ENCODE peak calls at places on chromosomes 7 and 10, in six cellular contexts. K, F, G, H, V and R are unnamed samples. For H3K27me3, the result is how much of the 10 kb centered on the place peaks cover.

GRCh38 chr7:133919810-133920209 is 207.3 kb upstream of the LRGUK start:
- DNase-seq in K (peak), F (no peak), G (no peak), H (no peak), V (no peak), R (no peak)

GRCh38 chr7:157016024-157016351 is 5.5 kb upstream of the MNX1 start:
- DNase-seq in K (no peak), F (no peak), G (no peak), H (peak), V (no peak), R (no peak)

GRCh38 chr10:127802532-127803055 is 65.6 kb downstream of the FOXI2 start:
- DNase-seq in K (no peak), F (peak), G (no peak), H (no peak), V (no peak), R (no peak)

GRCh38 chr7:149714081-149714909 is 59.1 kb downstream of the ZNF467 start:
- DNase-seq in K (peak), F (peak), G (peak), H (peak), V (peak), R (peak)

GRCh38 chr7:69457912-69458491 is 140.3 kb upstream of the AUTS2 start:
- DNase-seq in K (no peak), F (no peak), G (peak), H (peak), V (no peak), R (no peak)

GRCh38 chr10:58775960-58776574 is 263.4 kb downstream of the BICC1 start:
- DNase-seq in K (peak), F (peak), G (no peak), H (no peak), V (no peak), R (peak)

GRCh38 chr7:117458977-117459583 is 20.7 kb upstream of the CFTR start:
- DNase-seq in K (peak), F (no peak), G (peak), H (no peak), V (no peak), R (no peak)

GRCh38 chr10:91271886-91272285 is 51.4 kb downstream of the PCGF5 start:
- DNase-seq in K (peak), F (no peak), G (no peak), H (no peak), V (no peak), R (no peak)

GRCh38 chr10:5587151-5588079 is 62.7 kb downstream of the CALML3 start:
- DNase-seq in K (no peak), F (no peak), G (peak), H (no peak), V (no peak), R (no peak)

GRCh38 chr7:94584113-94584512 is 71.8 kb downstream of the SGCE start:
- DNase-seq in K (peak), F (no peak), G (no peak), H (no peak), V (peak), R (no peak)

GRCh38 chr7:155587486-155587885 is 41.1 kb upstream of the CNPY1 start:
- DNase-seq in K (no peak), F (no peak), G (no peak), H (peak), V (no peak), R (no peak)

DNA sequence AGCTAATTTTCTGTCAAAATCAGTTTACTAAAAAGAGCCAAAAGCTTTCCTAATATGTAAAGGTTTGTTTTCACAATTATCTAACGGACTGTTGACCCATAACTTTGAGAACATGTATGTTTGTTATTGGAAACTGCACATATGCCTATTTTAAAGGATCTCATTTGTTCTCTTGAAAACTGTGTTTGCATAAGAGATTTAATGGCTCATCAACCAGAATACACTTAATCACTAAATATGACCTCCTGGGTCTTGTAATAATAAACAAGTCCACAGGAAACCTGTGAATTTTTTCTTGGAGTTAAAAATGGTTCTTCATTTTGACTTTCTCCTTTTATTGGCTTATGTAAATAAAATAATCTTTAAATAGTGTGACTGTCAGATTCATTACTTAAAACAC is 48.3 kb upstream of the STEAP1B start:
- DNase-seq in K (no peak), F (no peak), G (no peak), H (no peak), V (no peak), R (no peak)
- H3K27me3 ChIP-seq in K (under half), F (under half), G (under half), H (half or more), V (under half), R (under half)

GRCh38 chr7:26284477-26284876 is 7.2 kb upstream of the SNX10 start:
- DNase-seq in K (no peak), F (no peak), G (no peak), H (no peak), V (no peak), R (no peak)

GRCh38 chr7:26286157-26286556 is 5.5 kb upstream of the SNX10 start:
- DNase-seq in K (no peak), F (no peak), G (no peak), H (no peak), V (no peak), R (no peak)

GRCh38 chr7:26280723-26281122 is 10.9 kb upstream of the SNX10 start:
- DNase-seq in K (no peak), F (no peak), G (no peak), H (no peak), V (no peak), R (no peak)

GRCh38 chr7:26280097-26280496 is 11.6 kb upstream of the SNX10 start:
- DNase-seq in K (no peak), F (no peak), G (no peak), H (no peak), V (no peak), R (no peak)

DNA sequence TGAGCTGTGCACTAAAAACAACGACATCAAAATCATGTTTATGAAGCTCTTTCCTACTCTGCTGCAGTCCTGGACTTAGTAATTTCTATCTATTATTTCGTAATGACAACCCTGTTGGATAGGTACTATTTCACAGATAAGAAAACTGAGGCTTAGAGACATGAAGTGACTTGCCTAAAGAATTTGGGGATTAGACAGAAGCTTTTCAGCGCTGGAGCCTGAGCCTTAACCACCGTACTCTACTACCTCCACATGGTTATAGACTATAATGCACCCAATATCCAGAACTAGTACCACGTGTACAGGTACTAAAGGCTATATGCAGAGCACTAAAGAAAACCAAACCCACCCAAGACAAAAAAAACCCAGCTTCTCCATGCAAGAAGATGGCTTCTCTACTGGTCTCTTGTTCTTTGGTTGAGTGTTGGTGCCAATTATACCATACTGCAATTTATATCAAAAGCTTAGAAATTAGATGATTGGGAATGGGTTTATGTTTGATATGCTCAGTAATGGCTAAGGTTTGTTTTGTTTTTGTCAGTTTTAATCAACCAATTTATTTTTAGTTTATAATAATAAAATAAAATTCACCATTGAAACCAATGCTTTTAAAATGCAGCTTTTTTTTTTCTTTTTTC is 6.5 kb upstream of the SNX10 start:
- DNase-seq in K (no peak), F (peak), G (no peak), H (no peak), V (no peak), R (no peak)
- TF ChIP-seq CTCF in K (no peak), F (peak), G (no peak), H (no peak), V (no peak), R (peak)

GRCh38 chr10:12774219-12774894 is 227.2 kb downstream of the CCDC3 start:
- DNase-seq in K (no peak), F (no peak), G (no peak), H (no peak), V (no peak), R (no peak)
- H3K4me3 ChIP-seq in K (no peak), F (no peak), G (no peak), H (no peak), V (no peak), R (no peak)

DNA sequence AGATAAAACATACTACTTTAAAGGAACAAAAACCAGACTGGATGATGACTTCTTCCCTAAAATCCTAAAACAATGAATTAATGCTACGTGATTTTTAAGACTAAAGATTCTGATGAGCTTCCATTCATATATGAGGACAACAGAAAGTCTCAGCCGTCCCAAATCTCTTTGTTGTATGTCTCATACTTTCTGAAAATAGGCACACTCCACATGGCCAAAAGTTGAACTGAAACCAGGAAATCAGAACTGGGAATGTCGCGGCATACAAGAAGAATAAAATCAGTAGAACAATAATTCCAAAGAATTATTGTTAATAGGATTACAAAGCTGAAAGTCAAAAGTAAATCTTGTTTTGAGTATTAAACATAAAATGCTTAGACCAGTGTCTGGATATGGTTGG is 195.4 kb upstream of the GHITM start:
- DNase-seq in K (no peak), F (no peak), G (no peak), H (no peak), V (no peak), R (no peak)
- H3K27me3 ChIP-seq in K (under half), F (under half), G (under half), H (under half), V (under half), R (under half)

GRCh38 chr7:104548861-104549260 is 220.5 kb downstream of the LHFPL3 start:
- DNase-seq in K (no peak), F (no peak), G (peak), H (no peak), V (no peak), R (no peak)
- TF ChIP-seq CTCF in K (no peak), F (peak), G (peak), H (no peak), V (no peak), R (no peak)

GRCh38 chr7:6221340-6222319 is 50.8 kb downstream of the CYTH3 start:
- DNase-seq in K (peak), F (no peak), G (no peak), H (no peak), V (no peak), R (no peak)
- H3K4me3 ChIP-seq in K (no peak), F (no peak), G (no peak), H (no peak), V (no peak), R (no peak)

DNA sequence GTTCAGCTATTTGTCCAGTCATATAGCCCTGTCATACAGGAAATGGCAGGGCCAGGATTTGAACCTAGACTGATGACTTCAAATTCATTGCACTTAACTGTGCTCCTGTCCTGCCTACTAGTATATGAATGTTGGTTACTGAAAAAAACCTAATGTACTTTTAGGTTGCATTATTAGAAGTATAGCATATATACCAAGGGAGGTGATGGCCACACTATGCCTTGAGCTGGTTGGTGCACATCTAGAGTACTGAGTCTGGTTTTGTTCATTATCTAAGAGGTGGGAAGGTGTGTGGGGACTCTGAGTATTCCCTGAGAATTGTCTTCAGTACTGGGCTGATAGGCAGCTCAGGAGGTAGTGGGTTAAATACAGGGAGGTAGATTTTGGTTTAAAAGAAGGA is 88.0 kb downstream of the NEURL1 start:
- DNase-seq in K (no peak), F (no peak), G (no peak), H (no peak), V (no peak), R (no peak)
- H3K27me3 ChIP-seq in K (half or more), F (under half), G (under half), H (under half), V (under half), R (half or more)